ENCODE peak calls at places on chromosome 22, in seven cellular contexts. Y, F, L, J, C, P and G are unnamed samples. For H3K4me1, the result is how much of the 10 kb centered on the place peaks cover.

GRCh38 chr22:24554316-24555159 is at the start of gene GUCD1:
- DNase-seq in Y (no peak), F (peak), L (peak), J (no peak), C (peak), P (peak), G (no peak)

GRCh38 chr22:42217019-42217751 is 53.3 kb downstream of the TCF20 start:
- DNase-seq in Y (peak), F (no peak), L (no peak), J (no peak), C (no peak), P (no peak), G (no peak)

GRCh38 chr22:44870021-44870420 is 117.6 kb downstream of the ARHGAP8 start:
- DNase-seq in Y (peak), F (no peak), L (no peak), J (no peak), C (no peak), P (no peak), G (no peak)

GRCh38 chr22:48918585-48919186 is 909.0 kb downstream of the BRD1 start:
- DNase-seq in Y (no peak), F (no peak), L (no peak), J (peak), C (peak), P (peak), G (no peak)

GRCh38 chr22:20785415-20785814 is 11.5 kb downstream of the SERPIND1 start:
- DNase-seq in Y (no peak), F (no peak), L (no peak), J (no peak), C (no peak), P (no peak), G (no peak)

GRCh38 chr22:37231406-37232139 is 12.5 kb downstream of the RAC2 start:
- DNase-seq in Y (no peak), F (no peak), L (peak), J (no peak), C (no peak), P (no peak), G (no peak)

GRCh38 chr22:46023558-46023981 is 46.6 kb upstream of the WNT7B start:
- DNase-seq in Y (no peak), F (peak), L (peak), J (peak), C (no peak), P (peak), G (no peak)

GRCh38 chr22:37416389-37416788 is 10.9 kb downstream of the ELFN2 start:
- DNase-seq in Y (no peak), F (no peak), L (no peak), J (no peak), C (no peak), P (no peak), G (no peak)

GRCh38 chr22:46064236-46064965 is 85.9 kb upstream of the PPARA start:
- DNase-seq in Y (no peak), F (peak), L (peak), J (peak), C (peak), P (peak), G (peak)

GRCh38 chr22:43819691-43820670 is 7.9 kb upstream of the EFCAB6 start:
- DNase-seq in Y (no peak), F (no peak), L (no peak), J (no peak), C (no peak), P (no peak), G (no peak)

GRCh38 chr22:44243761-44244160 is 63.0 kb downstream of the PARVG start:
- DNase-seq in Y (no peak), F (no peak), L (no peak), J (no peak), C (peak), P (no peak), G (no peak)

GRCh38 chr22:45542001-45542520 is 39.4 kb downstream of the FBLN1 start:
- DNase-seq in Y (no peak), F (no peak), L (no peak), J (no peak), C (no peak), P (no peak), G (no peak)

GRCh38 chr22:29341849-29342127 is 26.3 kb upstream of the RASL10A start:
- DNase-seq in Y (no peak), F (no peak), L (no peak), J (no peak), C (no peak), P (no peak), G (no peak)

GRCh38 chr22:25134028-25134427 is 65.6 kb upstream of the CRYBB3 start:
- DNase-seq in Y (no peak), F (no peak), L (peak), J (peak), C (peak), P (no peak), G (peak)

GRCh38 chr22:39254789-39255298 is 10.1 kb upstream of the PDGFB start:
- DNase-seq in Y (peak), F (no peak), L (no peak), J (no peak), C (no peak), P (no peak), G (no peak)

GRCh38 chr22:49305215-49305965 is 522.3 kb downstream of the BRD1 start:
- DNase-seq in Y (peak), F (peak), L (peak), J (peak), C (peak), P (peak), G (peak)

GRCh38 chr22:19772673-19773469 is 12.3 kb downstream of the TBX1 start:
- DNase-seq in Y (no peak), F (no peak), L (no peak), J (no peak), C (peak), P (no peak), G (peak)

GRCh38 chr22:49185312-49185969 is 642.2 kb downstream of the BRD1 start:
- DNase-seq in Y (no peak), F (no peak), L (no peak), J (no peak), C (no peak), P (no peak), G (no peak)

GRCh38 chr22:46100401-46101105 is 49.8 kb upstream of the PPARA start:
- DNase-seq in Y (no peak), F (no peak), L (no peak), J (no peak), C (no peak), P (no peak), G (peak)

GRCh38 chr22:47287516-47287915 is 525.1 kb downstream of the TBC1D22A start:
- DNase-seq in Y (no peak), F (no peak), L (no peak), J (peak), C (no peak), P (peak), G (no peak)

GRCh38 chr22:47290706-47291430 is 528.4 kb downstream of the TBC1D22A start:
- DNase-seq in Y (no peak), F (no peak), L (no peak), J (peak), C (no peak), P (peak), G (peak)

GRCh38 chr22:47288640-47289039 is 526.2 kb downstream of the TBC1D22A start:
- DNase-seq in Y (no peak), F (no peak), L (no peak), J (peak), C (no peak), P (peak), G (peak)

GRCh38 chr22:47291565-47292495 is 529.4 kb downstream of the TBC1D22A start:
- DNase-seq in Y (no peak), F (no peak), L (no peak), J (peak), C (no peak), P (peak), G (no peak)

GRCh38 chr22:47289316-47289985 is 527.0 kb downstream of the TBC1D22A start:
- DNase-seq in Y (no peak), F (no peak), L (no peak), J (peak), C (no peak), P (peak), G (no peak)
- TF ChIP-seq EP300 in Y (no peak), F (no peak), L (no peak), J (no peak), C (no peak), P (no peak), G (no peak)

GRCh38 chr22:22940961-22941605 is 53.5 kb downstream of the IGLL5 start:
- DNase-seq in Y (no peak), F (peak), L (peak), J (peak), C (peak), P (peak), G (peak)
- H3K4me3 ChIP-seq in Y (no peak), F (no peak), L (no peak), J (no peak), C (no peak), P (no peak), G (no peak)

GRCh38 chr22:31340360-31340759 is 5.8 kb downstream of the PATZ1 start:
- DNase-seq in Y (no peak), F (no peak), L (no peak), J (no peak), C (no peak), P (no peak), G (no peak)

GRCh38 chr22:31339148-31339832 is 6.9 kb downstream of the PATZ1 start:
- DNase-seq in Y (no peak), F (no peak), L (no peak), J (no peak), C (no peak), P (no peak), G (no peak)

GRCh38 chr22:31341386-31342088 is 4.6 kb downstream of the PATZ1 start:
- DNase-seq in Y (no peak), F (no peak), L (no peak), J (no peak), C (no peak), P (no peak), G (no peak)

GRCh38 chr22:31342389-31343125 is 3.6 kb downstream of the PATZ1 start:
- DNase-seq in Y (no peak), F (no peak), L (no peak), J (no peak), C (no peak), P (no peak), G (no peak)

DNA sequence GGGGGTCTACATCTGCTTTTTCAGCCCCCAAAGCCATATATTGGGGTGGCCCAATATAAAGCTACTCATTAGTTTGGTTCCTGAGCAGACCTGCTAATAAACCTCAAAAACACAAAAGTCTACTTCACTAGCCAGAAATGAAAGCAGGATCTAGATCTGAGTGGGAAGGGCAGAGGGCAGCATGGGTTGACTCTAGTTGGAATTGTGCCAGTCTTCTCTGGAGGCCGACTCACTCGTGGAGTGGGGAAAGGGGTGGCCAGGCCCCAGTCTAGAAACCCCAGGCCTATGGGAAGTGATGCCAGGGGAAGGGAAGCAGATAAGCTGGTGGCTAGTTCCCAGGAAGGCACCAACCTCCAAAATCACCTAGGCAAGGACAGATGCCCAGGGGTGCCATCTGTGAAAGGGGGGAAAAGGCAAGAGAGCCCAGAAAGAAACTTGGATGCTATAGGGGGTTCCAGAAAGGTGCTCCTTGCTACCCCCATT is 5.3 kb downstream of the PATZ1 start:
- DNase-seq in Y (no peak), F (no peak), L (no peak), J (no peak), C (no peak), P (no peak), G (no peak)
- H3K4me1 ChIP-seq in Y (under half), F (under half), L (under half), J (under half), C (half or more), P (half or more), G (half or more)

DNA sequence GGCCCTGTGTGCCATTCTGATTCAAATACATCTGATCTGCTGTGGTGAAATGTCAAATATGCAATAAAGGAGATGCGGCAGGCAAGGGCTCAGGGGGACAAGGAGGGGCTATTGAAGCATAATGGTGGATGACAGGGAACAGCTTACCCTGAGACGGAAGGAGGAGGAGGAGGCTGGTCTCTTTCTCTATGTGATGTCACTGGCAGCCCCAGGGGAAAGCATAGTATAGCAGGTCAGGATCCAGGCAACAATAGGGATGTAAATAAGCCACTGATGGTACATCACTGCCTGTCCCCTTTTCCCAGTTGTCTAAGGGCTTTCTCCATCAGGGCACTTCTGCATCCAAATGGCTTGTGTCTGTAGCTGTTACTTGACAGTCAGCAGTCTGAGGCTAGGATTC is 351.0 kb upstream of the SYN3 start:
- DNase-seq in Y (no peak), F (no peak), L (no peak), J (no peak), C (no peak), P (no peak), G (no peak)
- TF ChIP-seq EP300 in Y (no peak), F (no peak), L (no peak), J (no peak), C (no peak), P (no peak), G (no peak)

GRCh38 chr22:40567106-40567505 is 69.4 kb downstream of the MRTFA start:
- DNase-seq in Y (no peak), F (no peak), L (no peak), J (no peak), C (no peak), P (no peak), G (no peak)

GRCh38 chr22:40567626-40568328 is 68.7 kb downstream of the MRTFA start:
- DNase-seq in Y (no peak), F (no peak), L (no peak), J (no peak), C (no peak), P (no peak), G (no peak)

GRCh38 chr22:40578171-40578570 is 58.3 kb downstream of the MRTFA start:
- DNase-seq in Y (no peak), F (no peak), L (no peak), J (no peak), C (no peak), P (no peak), G (no peak)

GRCh38 chr22:40571887-40572286 is 64.6 kb downstream of the MRTFA start:
- DNase-seq in Y (no peak), F (no peak), L (no peak), J (no peak), C (no peak), P (no peak), G (no peak)

GRCh38 chr22:40572976-40573375 is 63.5 kb downstream of the MRTFA start:
- DNase-seq in Y (no peak), F (no peak), L (no peak), J (no peak), C (no peak), P (no peak), G (no peak)
- H3K4me3 ChIP-seq in Y (no peak), F (no peak), L (no peak), J (no peak), C (no peak), P (no peak), G (no peak)

GRCh38 chr22:30423296-30423958 is 2.1 kb upstream of the MTFP1 start:
- DNase-seq in Y (peak), F (no peak), L (peak), J (peak), C (no peak), P (peak), G (no peak)
- H3K4me1 ChIP-seq in Y (under half), F (under half), L (under half), J (under half), C (under half), P (half or more), G (under half)

GRCh38 chr22:26359156-26359555 is 69.9 kb upstream of the ASPHD2 start:
- DNase-seq in Y (no peak), F (no peak), L (no peak), J (no peak), C (no peak), P (no peak), G (no peak)

GRCh38 chr22:26367402-26368245 is 61.4 kb upstream of the ASPHD2 start:
- DNase-seq in Y (peak), F (no peak), L (peak), J (no peak), C (peak), P (no peak), G (no peak)

GRCh38 chr22:26360169-26360885 is 68.7 kb upstream of the ASPHD2 start:
- DNase-seq in Y (peak), F (peak), L (peak), J (peak), C (peak), P (peak), G (no peak)

GRCh38 chr22:26362471-26362870 is 66.6 kb upstream of the ASPHD2 start:
- DNase-seq in Y (no peak), F (no peak), L (no peak), J (no peak), C (no peak), P (no peak), G (no peak)

DNA sequence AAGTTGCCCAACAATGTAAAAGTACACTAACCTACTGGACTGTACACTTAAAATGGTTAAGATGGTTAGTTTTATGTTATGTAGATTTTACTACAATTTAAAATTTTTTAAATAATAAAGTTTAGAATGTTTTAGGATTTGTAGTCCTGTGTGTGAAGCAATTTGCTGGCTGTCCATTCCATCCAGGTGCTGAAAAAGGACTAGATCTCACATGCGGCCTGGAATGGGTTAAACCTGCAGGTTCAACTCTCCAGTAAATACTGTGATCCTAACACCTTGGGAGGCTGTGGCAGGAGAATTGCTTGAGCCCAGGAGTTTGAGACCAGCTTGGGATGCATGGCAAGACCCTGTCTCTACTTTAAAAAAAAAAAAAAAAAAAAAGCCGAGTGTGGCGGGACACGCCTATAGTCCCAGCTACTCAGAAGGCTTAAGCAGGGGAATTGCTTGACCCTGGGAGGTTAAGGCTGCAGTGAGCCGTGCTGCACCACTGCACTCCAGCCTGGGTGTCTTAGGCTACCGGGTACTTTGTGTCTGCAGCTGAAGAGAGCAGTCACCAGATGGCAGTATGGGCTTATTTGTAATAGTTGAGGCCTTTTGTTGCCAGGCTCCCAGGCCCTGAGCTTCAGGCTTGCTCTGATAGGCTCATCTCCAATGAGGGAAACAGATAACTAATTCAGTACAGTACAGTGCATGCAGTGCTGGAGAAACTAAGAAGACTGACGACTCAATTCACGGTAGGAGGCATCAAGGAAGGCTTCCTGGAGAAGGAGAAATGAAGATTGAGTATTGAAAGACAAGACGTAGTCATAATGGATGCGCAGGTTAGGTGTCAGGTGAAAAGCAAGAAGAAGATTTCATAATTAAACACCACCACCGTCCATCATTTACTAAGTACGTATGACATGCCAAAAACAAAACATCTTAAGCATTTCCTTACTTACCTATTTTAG is 64.7 kb upstream of the ASPHD2 start:
- DNase-seq in Y (peak), F (no peak), L (peak), J (no peak), C (peak), P (no peak), G (no peak)
- TF ChIP-seq EP300 in Y (no peak), F (no peak), L (no peak), J (no peak), C (no peak), P (no peak), G (no peak)

GRCh38 chr22:35175392-35175791 is 81.9 kb upstream of the HMGXB4 start:
- DNase-seq in Y (no peak), F (no peak), L (no peak), J (no peak), C (no peak), P (no peak), G (no peak)
- H3K4me3 ChIP-seq in Y (no peak), F (no peak), L (no peak), J (no peak), C (no peak), P (no peak), G (no peak)

GRCh38 chr22:50544078-50544745 is 1.5 kb upstream of the KLHDC7B start:
- DNase-seq in Y (peak), F (no peak), L (peak), J (peak), C (peak), P (peak), G (peak)
- H3K4me1 ChIP-seq in Y (half or more), F (under half), L (under half), J (under half), C (under half), P (half or more), G (half or more)

GRCh38 chr22:27802389-27803079 is 978 bp upstream of the MN1 start:
- DNase-seq in Y (no peak), F (no peak), L (no peak), J (no peak), C (no peak), P (no peak), G (peak)

GRCh38 chr22:27801197-27801615 is 350 bp downstream of the MN1 start:
- DNase-seq in Y (peak), F (peak), L (peak), J (no peak), C (peak), P (no peak), G (peak)

GRCh38 chr22:27800250-27801131 is 1.1 kb downstream of the MN1 start:
- DNase-seq in Y (no peak), F (no peak), L (no peak), J (no peak), C (no peak), P (no peak), G (peak)

GRCh38 chr22:27799334-27800249 is 2.0 kb downstream of the MN1 start:
- DNase-seq in Y (no peak), F (peak), L (no peak), J (no peak), C (peak), P (no peak), G (peak)

DNA sequence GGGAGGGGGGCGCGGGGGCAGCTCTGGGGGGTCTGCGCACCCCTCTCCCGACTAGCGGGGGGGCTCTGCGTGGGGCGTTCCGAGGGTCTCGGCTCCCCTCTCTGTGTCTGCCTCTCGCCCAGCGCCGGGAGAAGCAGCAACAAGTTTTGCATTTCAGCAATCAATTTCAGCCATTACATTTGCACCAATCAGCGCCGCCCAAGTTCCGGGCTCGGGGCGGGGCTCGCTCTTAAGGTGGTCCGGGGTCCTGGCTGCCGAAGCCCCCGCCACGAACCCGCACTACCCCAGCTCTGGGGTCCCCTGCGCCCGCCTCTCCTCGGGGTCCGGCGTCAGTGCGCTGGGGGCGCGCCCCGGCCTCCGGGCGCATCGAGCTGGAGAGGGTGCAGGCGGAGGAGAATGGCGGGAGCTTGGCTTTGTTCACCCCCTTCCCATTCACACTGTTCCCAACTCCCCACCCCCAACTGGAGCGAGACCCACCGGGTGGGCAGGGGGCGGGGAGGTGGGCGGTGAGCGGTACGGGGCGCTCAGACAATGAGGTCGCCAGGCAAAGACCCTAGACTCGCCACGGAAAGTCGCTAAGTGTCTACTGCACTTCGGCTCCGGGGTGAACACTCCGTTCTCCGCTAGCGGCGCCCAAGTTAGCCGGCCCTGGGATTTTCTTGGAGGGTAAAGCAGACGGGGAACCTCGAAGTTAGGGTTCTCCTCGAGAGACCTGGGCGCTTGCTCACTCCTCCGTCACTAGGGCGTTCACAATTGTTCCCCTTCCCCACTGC is at the start of gene MN1:
- DNase-seq in Y (peak), F (peak), L (peak), J (no peak), C (peak), P (no peak), G (no peak)
- TF ChIP-seq EP300 in Y (no peak), F (no peak), L (no peak), J (no peak), C (no peak), P (no peak), G (no peak)